ENCODE peak calls at places on chromosome 12, in five cellular contexts. One of them, this sample, is unnamed.

GRCh38 chr12:100867639-100868393 is 73.2 kb downstream of the ANO4 start:
- DNase-seq in HCT116: no peak
- DNase-seq in HepG2: no peak
- DNase-seq in SK-N-SH: no peak
- DNase-seq in GM12878: no peak
- DNase-seq in this sample: peak

GRCh38 chr12:11658796-11659195 is 9.3 kb downstream of the ETV6 start:
- DNase-seq in SK-N-SH: no peak
- DNase-seq in HCT116: no peak
- DNase-seq in GM12878: no peak
- DNase-seq in HepG2: no peak
- DNase-seq in this sample: no peak

GRCh38 chr12:115752913-115753726 is 524.4 kb downstream of the MED13L start:
- DNase-seq in SK-N-SH: peak
- DNase-seq in HepG2: peak
- DNase-seq in HCT116: peak
- DNase-seq in GM12878: peak
- DNase-seq in this sample: peak

GRCh38 chr12:53659011-53659551 is 16.8 kb downstream of the ATP5MC2 start:
- DNase-seq in GM12878: no peak
- DNase-seq in HepG2: peak
- DNase-seq in HCT116: peak
- DNase-seq in SK-N-SH: no peak
- DNase-seq in this sample: peak

GRCh38 chr12:131115766-131116165 is 162.1 kb downstream of the ADGRD1 start:
- DNase-seq in SK-N-SH: no peak
- DNase-seq in HepG2: no peak
- DNase-seq in HCT116: no peak
- DNase-seq in GM12878: no peak
- DNase-seq in this sample: no peak

GRCh38 chr12:93518725-93519124 is 51.4 kb downstream of the MRPL42 start:
- DNase-seq in SK-N-SH: no peak
- DNase-seq in HCT116: no peak
- DNase-seq in HepG2: no peak
- DNase-seq in GM12878: no peak
- DNase-seq in this sample: no peak

GRCh38 chr12:104370989-104371870 is 67.7 kb downstream of the EID3 start:
- DNase-seq in HepG2: no peak
- DNase-seq in GM12878: no peak
- DNase-seq in HCT116: no peak
- DNase-seq in SK-N-SH: no peak
- DNase-seq in this sample: peak

GRCh38 chr12:11777962-11778361 is 128.5 kb downstream of the ETV6 start:
- DNase-seq in GM12878: no peak
- DNase-seq in SK-N-SH: no peak
- DNase-seq in HepG2: no peak
- DNase-seq in HCT116: no peak
- DNase-seq in this sample: no peak

GRCh38 chr12:128140551-128140950 is 126.4 kb upstream of the TMEM132C start:
- DNase-seq in HepG2: no peak
- DNase-seq in HCT116: no peak
- DNase-seq in GM12878: no peak
- DNase-seq in SK-N-SH: no peak
- DNase-seq in this sample: no peak

GRCh38 chr12:124309744-124310143 is 14.9 kb downstream of the RFLNA start:
- DNase-seq in GM12878: no peak
- DNase-seq in HepG2: no peak
- DNase-seq in HCT116: no peak
- DNase-seq in SK-N-SH: no peak
- DNase-seq in this sample: no peak

GRCh38 chr12:119788783-119789182 is 88.3 kb downstream of the CIT start:
- DNase-seq in GM12878: no peak
- DNase-seq in SK-N-SH: no peak
- DNase-seq in HCT116: no peak
- DNase-seq in HepG2: no peak
- DNase-seq in this sample: no peak
- TF ChIP-seq YY1 in GM12878: no peak
- TF ChIP-seq YY1 in SK-N-SH: no peak
- TF ChIP-seq YY1 in HCT116: no peak
- TF ChIP-seq YY1 in HepG2: no peak
- TF ChIP-seq YY1 in this sample: no peak

GRCh38 chr12:28681980-28682379 is 467.1 kb upstream of the FAR2 start:
- DNase-seq in SK-N-SH: no peak
- DNase-seq in HCT116: no peak
- DNase-seq in HepG2: no peak
- DNase-seq in GM12878: no peak
- DNase-seq in this sample: no peak

GRCh38 chr12:28683371-28683770 is 465.7 kb upstream of the FAR2 start:
- DNase-seq in SK-N-SH: no peak
- DNase-seq in HCT116: no peak
- DNase-seq in GM12878: no peak
- DNase-seq in HepG2: no peak
- DNase-seq in this sample: no peak
- TF ChIP-seq YY1 in SK-N-SH: no peak
- TF ChIP-seq YY1 in HCT116: no peak
- TF ChIP-seq YY1 in GM12878: no peak
- TF ChIP-seq YY1 in HepG2: no peak
- TF ChIP-seq YY1 in this sample: no peak

GRCh38 chr12:121966959-121967358 is 48.6 kb downstream of the CFAP251 start:
- DNase-seq in HepG2: no peak
- DNase-seq in GM12878: no peak
- DNase-seq in SK-N-SH: no peak
- DNase-seq in HCT116: no peak
- DNase-seq in this sample: no peak

GRCh38 chr12:121968880-121969279 is 50.5 kb downstream of the CFAP251 start:
- DNase-seq in HCT116: no peak
- DNase-seq in SK-N-SH: no peak
- DNase-seq in HepG2: no peak
- DNase-seq in GM12878: no peak
- DNase-seq in this sample: no peak

GRCh38 chr12:121963341-121964018 is 45.1 kb downstream of the CFAP251 start:
- DNase-seq in HepG2: no peak
- DNase-seq in HCT116: no peak
- DNase-seq in SK-N-SH: no peak
- DNase-seq in GM12878: no peak
- DNase-seq in this sample: no peak

GRCh38 chr12:121961195-121961879 is 42.9 kb downstream of the CFAP251 start:
- DNase-seq in GM12878: no peak
- DNase-seq in HCT116: no peak
- DNase-seq in HepG2: no peak
- DNase-seq in SK-N-SH: no peak
- DNase-seq in this sample: no peak

DNA sequence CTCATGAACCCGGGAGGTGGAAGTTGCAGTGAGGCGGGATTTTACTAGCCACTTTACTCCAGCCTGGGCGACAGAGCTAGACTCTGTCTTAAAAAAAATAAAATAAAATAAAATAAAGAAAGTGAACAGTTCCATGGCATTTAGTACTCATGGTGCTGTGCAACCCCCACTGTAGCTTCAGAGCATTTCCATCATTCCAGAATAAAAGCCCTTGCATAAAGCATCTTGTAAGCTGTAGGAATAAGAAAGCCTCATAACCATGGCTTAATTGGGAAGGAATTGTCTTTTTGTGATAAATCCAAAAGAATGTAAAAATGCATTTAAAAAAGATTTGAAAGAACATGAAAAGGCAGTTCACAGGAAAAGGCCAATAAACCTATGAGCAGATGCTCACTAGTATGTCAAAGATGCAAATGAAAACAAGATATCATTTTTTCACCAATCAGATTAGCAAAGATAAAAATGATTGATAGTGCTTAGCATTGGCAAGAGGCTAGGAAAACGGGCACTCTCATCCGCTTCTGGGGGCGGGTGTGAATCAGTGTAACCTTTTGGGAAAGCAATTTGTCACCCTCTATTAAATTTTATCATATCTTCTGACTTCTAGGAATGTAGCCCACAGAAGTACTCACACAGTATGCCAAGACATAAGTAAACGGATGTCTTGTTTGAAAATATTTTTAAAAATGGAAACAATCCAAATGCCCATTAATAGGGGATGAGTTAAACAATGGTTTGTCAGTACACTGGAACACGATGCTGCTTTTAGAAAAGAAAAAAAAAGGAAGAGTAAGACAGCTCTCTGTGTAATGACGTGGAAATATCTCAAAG is 46.6 kb downstream of the CFAP251 start:
- DNase-seq in GM12878: no peak
- DNase-seq in HCT116: no peak
- DNase-seq in SK-N-SH: peak
- DNase-seq in HepG2: no peak
- DNase-seq in this sample: no peak
- TF ChIP-seq YY1 in GM12878: no peak
- TF ChIP-seq YY1 in HCT116: no peak
- TF ChIP-seq YY1 in SK-N-SH: peak
- TF ChIP-seq YY1 in HepG2: no peak
- TF ChIP-seq YY1 in this sample: no peak

GRCh38 chr12:180445-180844 is 33.5 kb downstream of the SLC6A12 start:
- DNase-seq in SK-N-SH: no peak
- DNase-seq in HepG2: no peak
- DNase-seq in GM12878: peak
- DNase-seq in HCT116: no peak
- DNase-seq in this sample: no peak
- TF ChIP-seq YY1 in SK-N-SH: no peak
- TF ChIP-seq YY1 in HepG2: no peak
- TF ChIP-seq YY1 in GM12878: no peak
- TF ChIP-seq YY1 in HCT116: no peak
- TF ChIP-seq YY1 in this sample: no peak

GRCh38 chr12:109421355-109422087 is 55.6 kb downstream of the KCTD10 start:
- DNase-seq in HepG2: no peak
- DNase-seq in HCT116: no peak
- DNase-seq in GM12878: no peak
- DNase-seq in SK-N-SH: no peak
- DNase-seq in this sample: no peak
- TF ChIP-seq YY1 in HepG2: no peak
- TF ChIP-seq YY1 in HCT116: no peak
- TF ChIP-seq YY1 in GM12878: no peak
- TF ChIP-seq YY1 in SK-N-SH: no peak
- TF ChIP-seq YY1 in this sample: no peak

DNA sequence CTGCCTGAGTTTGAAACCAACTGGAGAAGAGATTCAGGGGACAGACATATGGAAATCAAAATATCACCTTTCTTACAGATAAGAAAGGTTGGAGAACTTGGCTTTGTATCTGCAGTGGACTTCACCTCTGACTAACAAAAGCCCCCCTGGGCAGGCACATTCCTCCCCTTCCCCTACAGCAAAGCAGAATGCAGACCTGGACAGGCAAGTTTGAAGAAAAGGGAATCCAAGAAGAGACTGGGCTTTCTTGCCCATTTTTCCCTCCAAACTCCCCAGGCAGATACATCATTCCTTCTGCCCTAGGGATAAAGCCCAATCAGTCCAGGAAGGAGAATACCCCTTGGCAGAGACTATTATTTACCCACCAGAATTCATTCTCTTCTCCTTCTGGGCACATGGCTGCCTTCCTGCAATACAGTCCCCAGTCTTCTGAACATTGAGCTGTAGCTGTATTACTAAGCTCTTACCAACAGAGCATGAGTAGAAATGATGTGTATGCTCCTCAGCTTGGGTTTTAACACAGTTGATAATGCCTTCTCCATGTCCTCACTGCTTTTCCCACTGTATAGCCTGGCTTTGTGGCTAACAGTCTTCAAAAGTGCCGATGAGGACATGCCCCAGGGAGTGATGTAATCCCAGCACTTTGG is 17.4 kb upstream of the NAP1L1 start:
- DNase-seq in SK-N-SH: no peak
- DNase-seq in HepG2: no peak
- DNase-seq in GM12878: no peak
- DNase-seq in HCT116: no peak
- DNase-seq in this sample: no peak
- TF ChIP-seq YY1 in SK-N-SH: no peak
- TF ChIP-seq YY1 in HepG2: no peak
- TF ChIP-seq YY1 in GM12878: no peak
- TF ChIP-seq YY1 in HCT116: no peak
- TF ChIP-seq YY1 in this sample: no peak

GRCh38 chr12:76449993-76450392 is 101.8 kb upstream of the BBS10 start:
- DNase-seq in SK-N-SH: no peak
- DNase-seq in GM12878: no peak
- DNase-seq in HepG2: no peak
- DNase-seq in HCT116: no peak
- DNase-seq in this sample: no peak

GRCh38 chr12:76446090-76446489 is 97.9 kb upstream of the BBS10 start:
- DNase-seq in HepG2: no peak
- DNase-seq in HCT116: no peak
- DNase-seq in SK-N-SH: no peak
- DNase-seq in GM12878: no peak
- DNase-seq in this sample: no peak

GRCh38 chr12:76449572-76449971 is 101.4 kb upstream of the BBS10 start:
- DNase-seq in SK-N-SH: no peak
- DNase-seq in HCT116: no peak
- DNase-seq in GM12878: no peak
- DNase-seq in HepG2: no peak
- DNase-seq in this sample: no peak

GRCh38 chr12:76451528-76451927 is 103.3 kb upstream of the BBS10 start:
- DNase-seq in HCT116: no peak
- DNase-seq in GM12878: no peak
- DNase-seq in HepG2: peak
- DNase-seq in SK-N-SH: no peak
- DNase-seq in this sample: no peak

DNA sequence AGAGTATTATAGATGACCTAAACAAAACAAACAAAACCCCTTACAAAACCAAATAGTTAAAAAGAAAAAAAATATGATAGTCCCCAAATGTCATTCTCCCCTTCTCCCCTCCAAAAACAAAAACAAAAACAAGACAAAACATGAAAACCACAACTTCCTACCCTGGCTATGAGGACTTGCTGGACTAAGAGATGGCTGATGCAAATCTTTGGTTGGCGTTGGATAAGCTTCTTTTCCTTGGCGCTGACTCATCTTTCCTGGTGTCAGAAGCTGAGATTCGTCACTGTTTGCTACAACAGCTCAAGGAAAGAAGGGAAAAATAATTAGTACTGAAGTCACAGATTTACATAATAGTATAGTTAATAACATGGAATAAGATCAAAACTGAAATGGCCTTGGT is 102.5 kb upstream of the BBS10 start:
- DNase-seq in GM12878: no peak
- DNase-seq in SK-N-SH: no peak
- DNase-seq in HepG2: no peak
- DNase-seq in HCT116: peak
- DNase-seq in this sample: no peak
- TF ChIP-seq YY1 in GM12878: no peak
- TF ChIP-seq YY1 in SK-N-SH: no peak
- TF ChIP-seq YY1 in HepG2: no peak
- TF ChIP-seq YY1 in HCT116: no peak
- TF ChIP-seq YY1 in this sample: no peak

GRCh38 chr12:12872934-12873275 is 18.5 kb upstream of the GPRC5A start:
- DNase-seq in HepG2: no peak
- DNase-seq in GM12878: no peak
- DNase-seq in SK-N-SH: no peak
- DNase-seq in HCT116: peak
- DNase-seq in this sample: no peak

GRCh38 chr12:12871587-12872138 is 19.7 kb upstream of the GPRC5A start:
- DNase-seq in HepG2: no peak
- DNase-seq in GM12878: no peak
- DNase-seq in HCT116: no peak
- DNase-seq in SK-N-SH: no peak
- DNase-seq in this sample: no peak

GRCh38 chr12:12870454-12870853 is 20.9 kb upstream of the GPRC5A start:
- DNase-seq in SK-N-SH: no peak
- DNase-seq in HCT116: peak
- DNase-seq in GM12878: no peak
- DNase-seq in HepG2: peak
- DNase-seq in this sample: no peak

GRCh38 chr12:12874014-12874413 is 17.3 kb upstream of the GPRC5A start:
- DNase-seq in HCT116: no peak
- DNase-seq in GM12878: no peak
- DNase-seq in SK-N-SH: no peak
- DNase-seq in HepG2: no peak
- DNase-seq in this sample: no peak

GRCh38 chr12:12872139-12872933 is 19.0 kb upstream of the GPRC5A start:
- DNase-seq in HepG2: peak
- DNase-seq in HCT116: peak
- DNase-seq in SK-N-SH: no peak
- DNase-seq in GM12878: no peak
- DNase-seq in this sample: no peak
- TF ChIP-seq YY1 in HepG2: no peak
- TF ChIP-seq YY1 in HCT116: no peak
- TF ChIP-seq YY1 in SK-N-SH: no peak
- TF ChIP-seq YY1 in GM12878: no peak
- TF ChIP-seq YY1 in this sample: no peak

This sample was measured in NT2/D1.